ENCODE peak calls at places on chromosomes 12 and 14, in five cellular contexts. One of them, this sample, is unnamed.

GRCh38 chr12:62924084-62924483 is 10.9 kb downstream of the PPM1H start:
- DNase-seq in uterus: no peak
- DNase-seq in tibial nerve: no peak
- DNase-seq in cardiac fibroblast: no peak
- DNase-seq in brain microvascular endothelial cell: no peak
- DNase-seq in this sample: no peak

GRCh38 chr14:104150201-104151027 is 12.0 kb downstream of the KIF26A start:
- DNase-seq in uterus: no peak
- DNase-seq in tibial nerve: no peak
- DNase-seq in cardiac fibroblast: no peak
- DNase-seq in brain microvascular endothelial cell: peak; percentile 48
- DNase-seq in this sample: no peak

GRCh38 chr14:24058951-24059475 is 7.2 kb downstream of the CARMIL3 start:
- DNase-seq in uterus: no peak
- DNase-seq in tibial nerve: no peak
- DNase-seq in cardiac fibroblast: no peak
- DNase-seq in brain microvascular endothelial cell: no peak
- DNase-seq in this sample: no peak

GRCh38 chr14:98900721-98901272 is 371.2 kb downstream of the BCL11B start:
- DNase-seq in uterus: no peak
- DNase-seq in tibial nerve: no peak
- DNase-seq in cardiac fibroblast: no peak
- DNase-seq in brain microvascular endothelial cell: no peak
- DNase-seq in this sample: no peak

GRCh38 chr12:14605401-14605989 is 37.8 kb upstream of the PLBD1 start:
- DNase-seq in uterus: no peak
- DNase-seq in tibial nerve: no peak
- DNase-seq in cardiac fibroblast: no peak
- DNase-seq in brain microvascular endothelial cell: no peak
- DNase-seq in this sample: no peak

GRCh38 chr12:130617219-130617618 is 98.9 kb downstream of the RIMBP2 start:
- DNase-seq in uterus: no peak
- DNase-seq in tibial nerve: no peak
- DNase-seq in cardiac fibroblast: no peak
- DNase-seq in brain microvascular endothelial cell: no peak
- DNase-seq in this sample: no peak

GRCh38 chr12:127640181-127640886 is 626.6 kb upstream of the TMEM132C start:
- DNase-seq in uterus: no peak
- DNase-seq in tibial nerve: no peak
- DNase-seq in cardiac fibroblast: peak; percentile 68
- DNase-seq in brain microvascular endothelial cell: no peak
- DNase-seq in this sample: no peak

GRCh38 chr14:85731198-85731597 is 201.3 kb downstream of the FLRT2 start:
- DNase-seq in uterus: peak; percentile 15
- DNase-seq in tibial nerve: peak; percentile 39
- DNase-seq in cardiac fibroblast: peak; percentile 31
- DNase-seq in brain microvascular endothelial cell: peak; percentile 45
- DNase-seq in this sample: no peak

GRCh38 chr12:49389092-49389703 is 21.9 kb downstream of the SPATS2 start:
- DNase-seq in uterus: no peak
- DNase-seq in tibial nerve: peak; percentile 15
- DNase-seq in cardiac fibroblast: no peak
- DNase-seq in brain microvascular endothelial cell: no peak
- DNase-seq in this sample: no peak

GRCh38 chr12:1473418-1473817 is 121.0 kb downstream of the FBXL14 start:
- DNase-seq in uterus: no peak
- DNase-seq in tibial nerve: no peak
- DNase-seq in cardiac fibroblast: no peak
- DNase-seq in brain microvascular endothelial cell: no peak
- DNase-seq in this sample: peak; percentile 30

GRCh38 chr14:90551070-90551704 is 154.4 kb downstream of the CALM1 start:
- DNase-seq in uterus: no peak
- DNase-seq in tibial nerve: no peak
- DNase-seq in cardiac fibroblast: no peak
- DNase-seq in brain microvascular endothelial cell: peak; percentile 39
- DNase-seq in this sample: no peak

GRCh38 chr14:57085801-57086200 is 182.9 kb downstream of the EXOC5 start:
- DNase-seq in uterus: no peak
- DNase-seq in tibial nerve: no peak
- DNase-seq in cardiac fibroblast: no peak
- DNase-seq in brain microvascular endothelial cell: no peak
- DNase-seq in this sample: no peak

DNA sequence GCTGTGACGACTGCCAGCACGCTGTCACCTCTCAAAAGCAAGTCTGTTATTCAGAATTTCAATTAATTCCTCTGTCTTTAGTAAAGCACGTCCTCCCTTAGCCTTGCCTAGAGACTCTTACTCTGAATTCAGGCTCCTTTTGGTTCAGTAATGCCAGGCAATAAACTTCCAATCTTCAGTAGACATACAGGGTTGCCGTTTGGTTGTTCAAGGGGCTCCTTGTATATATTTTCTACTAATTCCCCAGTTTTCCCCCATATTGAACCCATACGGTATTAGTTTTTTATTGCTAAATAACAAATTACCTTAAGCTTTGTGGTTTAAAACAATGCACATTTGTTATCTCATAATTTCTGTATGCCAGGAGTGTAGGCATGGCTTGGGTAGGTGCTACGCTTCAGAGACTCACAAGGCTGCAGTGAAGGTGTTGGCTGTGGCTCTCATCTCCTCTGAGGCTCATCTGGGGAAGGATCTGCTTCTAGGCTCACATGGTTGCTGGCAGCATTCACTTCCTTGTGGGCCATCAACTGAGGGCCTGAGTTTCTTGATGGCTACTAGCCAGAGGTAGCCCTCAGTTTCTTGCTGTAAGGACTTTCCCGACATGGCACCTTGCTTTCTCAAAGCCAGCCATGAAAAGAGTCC is 7.3 kb upstream of the CLECL1 start:
- DNase-seq in uterus: no peak
- DNase-seq in tibial nerve: no peak
- DNase-seq in cardiac fibroblast: no peak
- DNase-seq in brain microvascular endothelial cell: no peak
- DNase-seq in this sample: no peak
- H3K4me3 ChIP-seq in uterus: no peak overlapping the region
- H3K4me3 ChIP-seq in tibial nerve: peak overlapping the region; percentile 11
- H3K4me3 ChIP-seq in cardiac fibroblast: no peak overlapping the region
- H3K4me3 ChIP-seq in brain microvascular endothelial cell: peak overlapping the region; percentile 18
- H3K4me3 ChIP-seq in this sample: peak overlapping the region; percentile 23

GRCh38 chr12:132610051-132610759 is at the start of gene LRCOL1:
- DNase-seq in uterus: no peak
- DNase-seq in tibial nerve: no peak
- DNase-seq in cardiac fibroblast: peak; percentile 84
- DNase-seq in brain microvascular endothelial cell: peak; percentile 90
- DNase-seq in this sample: no peak
- H3K4me3 ChIP-seq in uterus: no peak within 1 kb of the TSS
- H3K4me3 ChIP-seq in tibial nerve: no peak within 1 kb of the TSS
- H3K4me3 ChIP-seq in cardiac fibroblast: no peak within 1 kb of the TSS
- H3K4me3 ChIP-seq in brain microvascular endothelial cell: peak within 1 kb of the TSS; percentile 33
- H3K4me3 ChIP-seq in this sample: peak within 1 kb of the TSS; percentile 37

GRCh38 chr12:110505332-110505731 is 3.2 kb downstream of the RAD9B start:
- DNase-seq in uterus: no peak
- DNase-seq in tibial nerve: no peak
- DNase-seq in cardiac fibroblast: no peak
- DNase-seq in brain microvascular endothelial cell: no peak
- DNase-seq in this sample: no peak

GRCh38 chr12:110501378-110501721 is 561 bp downstream of the VPS29 start:
- DNase-seq in uterus: no peak
- DNase-seq in tibial nerve: no peak
- DNase-seq in cardiac fibroblast: peak; percentile 66
- DNase-seq in brain microvascular endothelial cell: peak; percentile 24
- DNase-seq in this sample: peak; percentile 61

GRCh38 chr12:110503432-110503831 is 1.3 kb downstream of the RAD9B start:
- DNase-seq in uterus: no peak
- DNase-seq in tibial nerve: no peak
- DNase-seq in cardiac fibroblast: no peak
- DNase-seq in brain microvascular endothelial cell: no peak
- DNase-seq in this sample: no peak

GRCh38 chr12:110501722-110502448 is at the start of the genes RAD9B and VPS29:
- DNase-seq in uterus: peak; percentile 97
- DNase-seq in tibial nerve: peak; percentile 96
- DNase-seq in cardiac fibroblast: peak; percentile 99
- DNase-seq in brain microvascular endothelial cell: peak; percentile 99
- DNase-seq in this sample: peak; percentile 97

DNA sequence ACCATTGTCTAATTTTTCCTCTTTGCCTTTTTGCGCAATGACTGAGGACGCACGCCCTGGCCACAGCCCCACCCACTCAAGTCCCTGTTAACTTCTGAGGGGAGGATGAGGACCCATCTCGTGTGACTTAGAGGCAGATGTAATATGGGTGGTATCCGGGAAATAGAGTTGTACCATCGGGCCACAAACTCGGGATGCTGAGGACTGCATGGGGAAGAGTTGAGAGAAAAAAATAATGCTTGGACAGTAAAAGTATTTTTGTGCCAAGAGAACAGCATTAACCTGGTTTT is 263 bp downstream of the RAD9B start:
- DNase-seq in uterus: no peak
- DNase-seq in tibial nerve: no peak
- DNase-seq in cardiac fibroblast: no peak
- DNase-seq in brain microvascular endothelial cell: no peak
- DNase-seq in this sample: no peak
- H3K4me3 ChIP-seq in uterus: peak overlapping the region; percentile 100
- H3K4me3 ChIP-seq in tibial nerve: peak overlapping the region; percentile 95
- H3K4me3 ChIP-seq in cardiac fibroblast: peak overlapping the region; percentile 100
- H3K4me3 ChIP-seq in brain microvascular endothelial cell: peak overlapping the region; percentile 91
- H3K4me3 ChIP-seq in this sample: peak overlapping the region; percentile 90

GRCh38 chr12:110813756-110814155 is 33.0 kb upstream of the CCDC63 start:
- DNase-seq in uterus: no peak
- DNase-seq in tibial nerve: no peak
- DNase-seq in cardiac fibroblast: no peak
- DNase-seq in brain microvascular endothelial cell: no peak
- DNase-seq in this sample: no peak

GRCh38 chr12:110819150-110819549 is 27.6 kb upstream of the CCDC63 start:
- DNase-seq in uterus: no peak
- DNase-seq in tibial nerve: no peak
- DNase-seq in cardiac fibroblast: no peak
- DNase-seq in brain microvascular endothelial cell: no peak
- DNase-seq in this sample: no peak

GRCh38 chr12:110816761-110817160 is 30.0 kb upstream of the CCDC63 start:
- DNase-seq in uterus: no peak
- DNase-seq in tibial nerve: no peak
- DNase-seq in cardiac fibroblast: no peak
- DNase-seq in brain microvascular endothelial cell: no peak
- DNase-seq in this sample: no peak

GRCh38 chr12:110818511-110818910 is 28.3 kb upstream of the CCDC63 start:
- DNase-seq in uterus: no peak
- DNase-seq in tibial nerve: no peak
- DNase-seq in cardiac fibroblast: no peak
- DNase-seq in brain microvascular endothelial cell: no peak
- DNase-seq in this sample: no peak

DNA sequence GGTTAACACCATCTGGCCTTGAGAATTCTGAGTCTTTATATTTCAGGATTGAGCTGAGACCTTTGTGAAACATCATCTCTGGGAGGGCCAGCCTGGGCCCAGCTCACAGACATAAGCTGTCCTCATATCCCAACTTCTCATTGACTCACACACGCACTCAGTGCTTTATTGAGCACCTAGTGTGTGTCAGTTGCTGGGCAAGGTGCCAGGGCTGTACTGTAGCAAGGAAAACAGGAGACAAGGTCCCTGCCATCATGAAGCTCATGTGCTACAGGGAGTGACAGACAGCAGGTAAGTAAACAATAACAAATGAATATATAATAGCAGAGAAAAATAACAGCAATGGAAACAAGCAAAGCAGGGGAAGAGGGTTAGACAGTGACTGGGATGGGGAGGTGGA is 30.5 kb upstream of the CCDC63 start:
- DNase-seq in uterus: no peak
- DNase-seq in tibial nerve: no peak
- DNase-seq in cardiac fibroblast: no peak
- DNase-seq in brain microvascular endothelial cell: no peak
- DNase-seq in this sample: no peak
- H3K4me3 ChIP-seq in uterus: no peak overlapping the region
- H3K4me3 ChIP-seq in tibial nerve: no peak overlapping the region
- H3K4me3 ChIP-seq in cardiac fibroblast: no peak overlapping the region
- H3K4me3 ChIP-seq in brain microvascular endothelial cell: no peak overlapping the region
- H3K4me3 ChIP-seq in this sample: no peak overlapping the region

GRCh38 chr12:23921099-23921846 is 28.2 kb downstream of the SOX5 start:
- DNase-seq in uterus: no peak
- DNase-seq in tibial nerve: no peak
- DNase-seq in cardiac fibroblast: no peak
- DNase-seq in brain microvascular endothelial cell: no peak
- DNase-seq in this sample: no peak
- H3K4me3 ChIP-seq in uterus: no peak overlapping the region
- H3K4me3 ChIP-seq in tibial nerve: no peak overlapping the region
- H3K4me3 ChIP-seq in cardiac fibroblast: no peak overlapping the region
- H3K4me3 ChIP-seq in brain microvascular endothelial cell: no peak overlapping the region
- H3K4me3 ChIP-seq in this sample: no peak overlapping the region

DNA sequence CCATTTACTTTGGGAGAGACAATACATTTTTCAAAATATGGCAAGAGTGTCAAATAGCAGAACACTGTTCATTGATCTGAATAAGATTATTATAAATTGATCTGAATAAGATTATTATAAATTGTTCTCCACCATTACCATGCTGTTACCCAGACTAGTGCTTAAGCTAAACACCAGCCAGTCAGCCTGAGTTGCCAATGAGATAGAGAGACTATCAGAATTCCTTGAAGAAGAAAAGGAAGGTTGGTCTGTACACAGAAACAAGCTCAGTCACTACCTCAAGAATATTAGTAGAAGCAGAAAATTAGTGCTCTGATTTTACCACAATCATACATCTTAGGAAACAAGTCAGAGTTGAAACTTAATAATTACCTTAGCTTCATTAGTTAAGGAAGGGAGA is 469.8 kb downstream of the FOXG1 start:
- DNase-seq in uterus: no peak
- DNase-seq in tibial nerve: no peak
- DNase-seq in cardiac fibroblast: no peak
- DNase-seq in brain microvascular endothelial cell: no peak
- DNase-seq in this sample: no peak
- H3K4me3 ChIP-seq in uterus: no peak overlapping the region
- H3K4me3 ChIP-seq in tibial nerve: no peak overlapping the region
- H3K4me3 ChIP-seq in cardiac fibroblast: no peak overlapping the region
- H3K4me3 ChIP-seq in brain microvascular endothelial cell: peak overlapping the region; percentile 15
- H3K4me3 ChIP-seq in this sample: no peak overlapping the region

DNA sequence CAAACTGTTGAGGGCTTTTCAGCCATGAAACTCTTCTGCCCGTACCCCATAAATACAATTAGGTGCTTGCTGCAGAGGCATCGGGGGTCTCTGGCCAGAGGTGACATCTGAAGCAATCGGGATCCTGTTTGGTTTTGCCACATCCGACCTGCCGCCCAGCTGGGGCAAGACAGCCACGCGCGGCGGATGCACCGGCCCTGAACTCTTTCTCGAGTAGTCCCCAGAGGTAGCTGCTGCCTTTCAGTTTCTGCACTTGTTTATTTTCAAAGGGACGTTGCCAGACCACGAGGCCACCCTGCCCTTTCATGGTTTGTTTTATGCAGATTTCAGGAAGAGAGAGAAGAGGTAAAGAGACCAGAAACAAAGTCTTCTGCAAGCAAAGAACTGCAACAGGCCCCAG is 10.6 kb upstream of the MLXIP start:
- DNase-seq in uterus: no peak
- DNase-seq in tibial nerve: peak; percentile 46
- DNase-seq in cardiac fibroblast: peak; percentile 65
- DNase-seq in brain microvascular endothelial cell: no peak
- DNase-seq in this sample: no peak
- H3K4me3 ChIP-seq in uterus: no peak overlapping the region
- H3K4me3 ChIP-seq in tibial nerve: no peak overlapping the region
- H3K4me3 ChIP-seq in cardiac fibroblast: no peak overlapping the region
- H3K4me3 ChIP-seq in brain microvascular endothelial cell: no peak overlapping the region
- H3K4me3 ChIP-seq in this sample: no peak overlapping the region

GRCh38 chr14:74616507-74616906 is 4.5 kb upstream of the LTBP2 start:
- DNase-seq in uterus: no peak
- DNase-seq in tibial nerve: no peak
- DNase-seq in cardiac fibroblast: peak; percentile 92
- DNase-seq in brain microvascular endothelial cell: peak; percentile 86
- DNase-seq in this sample: no peak
- H3K4me3 ChIP-seq in uterus: no peak overlapping the region
- H3K4me3 ChIP-seq in tibial nerve: no peak overlapping the region
- H3K4me3 ChIP-seq in cardiac fibroblast: no peak overlapping the region
- H3K4me3 ChIP-seq in brain microvascular endothelial cell: peak overlapping the region; percentile 13
- H3K4me3 ChIP-seq in this sample: no peak overlapping the region